ENCODE peak calls at places on chromosomes 2 and 18, in four cellular contexts. K is mesendoderm, Y is IMR-90, S is H1. T is an unnamed sample.

GRCh38 chr2:19911799-19912509 is 10.2 kb upstream of the TTC32 start:
- DNase-seq in K (peak; percentile 47), Y (peak; percentile 93), S (no peak), T (no peak)

GRCh38 chr2:205758051-205758450 is 75.8 kb downstream of the NRP2 start:
- DNase-seq in K (peak; percentile 33), Y (peak; percentile 93), S (no peak), T (no peak)

GRCh38 chr2:63060079-63060482 is 9.5 kb downstream of the OTX1 start:
- DNase-seq in K (peak; percentile 14), Y (no peak), S (no peak), T (no peak)

GRCh38 chr2:55105456-55105855 is 55.2 kb upstream of the RTN4 start:
- DNase-seq in K (no peak), Y (no peak), S (no peak), T (no peak)

GRCh38 chr2:26355038-26355995 is 8.7 kb upstream of the ADGRF3 start:
- DNase-seq in K (peak; percentile 95), Y (peak; percentile 97), S (no peak), T (no peak)

GRCh38 chr2:175805442-175806114 is 196.5 kb downstream of the LNPK start:
- DNase-seq in K (peak; percentile 3), Y (no peak), S (no peak), T (no peak)

GRCh38 chr2:50712569-50712968 is 319.4 kb downstream of the NRXN1 start:
- DNase-seq in K (no peak), Y (no peak), S (no peak), T (no peak)

GRCh38 chr2:232893834-232894233 is 23.8 kb downstream of the SNORC start:
- DNase-seq in K (no peak), Y (no peak), S (no peak), T (peak; percentile 25)

GRCh38 chr2:191343796-191344338 is 98.7 kb downstream of the MYO1B start:
- DNase-seq in K (no peak), Y (no peak), S (no peak), T (no peak)

GRCh38 chr18:70384181-70384790 is 95.4 kb downstream of the SOCS6 start:
- DNase-seq in K (no peak), Y (peak; percentile 87), S (no peak), T (no peak)

GRCh38 chr2:588041-588645 is 89.1 kb downstream of the TMEM18 start:
- DNase-seq in K (no peak), Y (no peak), S (no peak), T (peak; percentile 17)

GRCh38 chr2:105104208-105104731 is 66.4 kb downstream of the MRPS9 start:
- DNase-seq in K (peak; percentile 17), Y (peak; percentile 82), S (no peak), T (no peak)

GRCh38 chr2:29749843-29750242 is 171.5 kb downstream of the ALK start:
- DNase-seq in K (no peak), Y (no peak), S (no peak), T (no peak)

GRCh38 chr2:231200805-231201474 is 2.5 kb downstream of the ARMC9 start:
- DNase-seq in K (peak; percentile 77), Y (peak; percentile 63), S (no peak), T (no peak)

DNA sequence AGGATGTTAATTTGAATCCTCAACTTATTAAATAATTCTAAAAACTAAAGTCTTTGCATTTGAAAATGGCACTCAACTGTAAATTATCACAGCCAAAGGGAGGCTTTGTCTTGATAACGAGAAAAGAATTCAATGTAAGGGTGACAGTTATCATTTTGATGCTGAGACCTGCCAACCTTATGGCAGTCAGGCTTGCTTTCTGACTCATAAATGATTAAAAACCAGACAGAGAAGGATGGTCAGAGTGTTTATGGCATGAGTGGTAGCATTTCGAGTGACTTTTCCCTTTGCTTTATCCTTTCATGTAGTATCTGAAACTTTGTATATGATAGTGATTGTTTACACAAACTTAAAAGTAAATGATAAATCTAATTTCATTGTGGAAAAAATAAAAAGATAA is 53.9 kb upstream of the EPC2 start:
- DNase-seq in K (no peak), Y (no peak), S (no peak), T (no peak)
- H4K5ac ChIP-seq in K (no peak overlapping the region), Y (no peak overlapping the region), S (no peak overlapping the region), T (no peak overlapping the region)

DNA sequence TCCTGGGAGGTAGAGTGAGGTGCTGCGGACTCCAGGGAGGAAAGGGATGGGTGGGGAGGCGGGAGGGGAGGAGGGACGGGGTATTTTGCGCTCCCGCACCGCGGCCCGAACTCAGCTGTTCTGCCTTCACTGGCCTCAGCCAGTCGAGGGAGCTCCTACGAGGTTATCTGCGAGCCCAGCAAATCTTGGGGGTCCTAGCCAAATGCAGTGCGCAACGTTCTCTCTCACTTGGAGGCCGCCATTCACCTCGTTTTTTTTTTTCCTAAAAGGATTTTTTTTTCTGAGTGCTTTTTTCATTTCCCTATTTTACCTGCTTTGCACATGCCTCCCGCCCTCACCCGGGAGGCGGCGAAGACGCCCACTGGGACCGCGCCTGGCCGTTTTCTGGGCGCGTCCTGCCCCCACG is 864 bp upstream of the BCL2L11 start:
- DNase-seq in K (no peak), Y (no peak), S (no peak), T (no peak)
- H3K18ac ChIP-seq in K (peak overlapping the region; percentile 31), Y (no peak overlapping the region), S (peak overlapping the region; percentile 60), T (peak overlapping the region; percentile 52)

GRCh38 chr2:197207608-197208007 is 103.0 kb downstream of the ANKRD44 start:
- DNase-seq in K (no peak), Y (no peak), S (no peak), T (no peak)
- H4K5ac ChIP-seq in K (no peak overlapping the region), Y (no peak overlapping the region), S (no peak overlapping the region), T (no peak overlapping the region)

GRCh38 chr2:213422211-213422610 is 137.9 kb downstream of the SPAG16 start:
- DNase-seq in K (no peak), Y (no peak), S (no peak), T (no peak)
- H3K18ac ChIP-seq in K (no peak overlapping the region), Y (no peak overlapping the region), S (no peak overlapping the region), T (no peak overlapping the region)